ENCODE peak calls at places on chromosomes 1 and 21, in nine cellular contexts. One of them, this sample, is unnamed.
A peak's percentile ranks its signal among the peaks of the same experiment; 100 is the strongest.

GRCh38 chr21:24225432-24225831 is 1381.8 kb downstream of the MRPL39 start:
- DNase-seq in Peyer's patch: no peak
- DNase-seq in GM12878: no peak
- DNase-seq in A549: no peak
- DNase-seq in tibial nerve: no peak
- DNase-seq in mammary epithelial cell: no peak
- DNase-seq in heart right ventricle: no peak
- DNase-seq in prostate gland: no peak
- DNase-seq in IMR-90: peak; percentile 87
- DNase-seq in this sample: no peak

GRCh38 chr21:39630827-39631226 is 18.1 kb downstream of the B3GALT5 start:
- DNase-seq in mammary epithelial cell: no peak
- DNase-seq in prostate gland: no peak
- DNase-seq in GM12878: no peak
- DNase-seq in Peyer's patch: no peak
- DNase-seq in heart right ventricle: no peak
- DNase-seq in A549: peak; percentile 26
- DNase-seq in tibial nerve: no peak
- DNase-seq in IMR-90: peak; percentile 3
- DNase-seq in this sample: no peak

GRCh38 chr1:66532798-66533783 is 862 bp upstream of the SGIP1 start:
- DNase-seq in IMR-90: peak; percentile 98
- DNase-seq in Peyer's patch: no peak
- DNase-seq in A549: no peak
- DNase-seq in GM12878: no peak
- DNase-seq in mammary epithelial cell: no peak
- DNase-seq in tibial nerve: no peak
- DNase-seq in prostate gland: no peak
- DNase-seq in heart right ventricle: peak; percentile 50
- DNase-seq in this sample: peak; percentile 8

GRCh38 chr1:199010933-199011332 is 372.1 kb downstream of the PTPRC start:
- DNase-seq in Peyer's patch: no peak
- DNase-seq in heart right ventricle: no peak
- DNase-seq in GM12878: no peak
- DNase-seq in IMR-90: peak; percentile 75
- DNase-seq in prostate gland: no peak
- DNase-seq in tibial nerve: no peak
- DNase-seq in A549: no peak
- DNase-seq in mammary epithelial cell: peak; percentile 44
- DNase-seq in this sample: no peak

GRCh38 chr1:26378088-26378878 is 5.7 kb upstream of the ZNF683 start:
- DNase-seq in mammary epithelial cell: peak; percentile 87
- DNase-seq in IMR-90: peak; percentile 98
- DNase-seq in heart right ventricle: no peak
- DNase-seq in prostate gland: no peak
- DNase-seq in A549: peak; percentile 74
- DNase-seq in tibial nerve: no peak
- DNase-seq in Peyer's patch: peak; percentile 84
- DNase-seq in GM12878: peak; percentile 73
- DNase-seq in this sample: peak; percentile 76

GRCh38 chr1:28756846-28757245 is 20.1 kb downstream of the YTHDF2 start:
- DNase-seq in heart right ventricle: no peak
- DNase-seq in Peyer's patch: no peak
- DNase-seq in GM12878: no peak
- DNase-seq in mammary epithelial cell: no peak
- DNase-seq in A549: no peak
- DNase-seq in prostate gland: no peak
- DNase-seq in IMR-90: no peak
- DNase-seq in tibial nerve: no peak
- DNase-seq in this sample: no peak

GRCh38 chr1:36570016-36570415 is 87.3 kb upstream of the CSF3R start:
- DNase-seq in IMR-90: no peak
- DNase-seq in A549: no peak
- DNase-seq in prostate gland: no peak
- DNase-seq in tibial nerve: no peak
- DNase-seq in mammary epithelial cell: no peak
- DNase-seq in GM12878: no peak
- DNase-seq in heart right ventricle: no peak
- DNase-seq in Peyer's patch: no peak
- DNase-seq in this sample: no peak

GRCh38 chr21:41861987-41862386 is 17.2 kb downstream of the PRDM15 start:
- DNase-seq in prostate gland: no peak
- DNase-seq in heart right ventricle: no peak
- DNase-seq in IMR-90: no peak
- DNase-seq in A549: no peak
- DNase-seq in tibial nerve: no peak
- DNase-seq in Peyer's patch: peak; percentile 44
- DNase-seq in GM12878: no peak
- DNase-seq in mammary epithelial cell: no peak
- DNase-seq in this sample: no peak

GRCh38 chr1:204961765-204962419 is 81.1 kb upstream of the CNTN2 start:
- DNase-seq in tibial nerve: no peak
- DNase-seq in mammary epithelial cell: no peak
- DNase-seq in A549: no peak
- DNase-seq in IMR-90: no peak
- DNase-seq in GM12878: no peak
- DNase-seq in Peyer's patch: no peak
- DNase-seq in heart right ventricle: no peak
- DNase-seq in prostate gland: no peak
- DNase-seq in this sample: no peak

GRCh38 chr1:175390081-175390481 is 197.5 kb upstream of the KIAA0040 start:
- DNase-seq in GM12878: peak; percentile 21
- DNase-seq in IMR-90: no peak
- DNase-seq in mammary epithelial cell: no peak
- DNase-seq in A549: no peak
- DNase-seq in heart right ventricle: no peak
- DNase-seq in prostate gland: no peak
- DNase-seq in tibial nerve: no peak
- DNase-seq in Peyer's patch: no peak
- DNase-seq in this sample: no peak

GRCh38 chr1:84509029-84509428 is 2.6 kb upstream of the GNG5 start:
- DNase-seq in Peyer's patch: no peak
- DNase-seq in A549: no peak
- DNase-seq in IMR-90: no peak
- DNase-seq in mammary epithelial cell: no peak
- DNase-seq in GM12878: no peak
- DNase-seq in prostate gland: no peak
- DNase-seq in heart right ventricle: no peak
- DNase-seq in tibial nerve: no peak
- DNase-seq in this sample: no peak

GRCh38 chr1:30126839-30127238 is 596.5 kb downstream of the MATN1 start:
- DNase-seq in IMR-90: no peak
- DNase-seq in prostate gland: no peak
- DNase-seq in Peyer's patch: no peak
- DNase-seq in heart right ventricle: no peak
- DNase-seq in GM12878: no peak
- DNase-seq in A549: no peak
- DNase-seq in mammary epithelial cell: no peak
- DNase-seq in tibial nerve: no peak
- DNase-seq in this sample: no peak

GRCh38 chr1:77400781-77401180 is 119.0 kb downstream of the AK5 start:
- DNase-seq in GM12878: no peak
- DNase-seq in heart right ventricle: no peak
- DNase-seq in A549: no peak
- DNase-seq in mammary epithelial cell: no peak
- DNase-seq in prostate gland: no peak
- DNase-seq in tibial nerve: no peak
- DNase-seq in Peyer's patch: no peak
- DNase-seq in IMR-90: peak; percentile 13
- DNase-seq in this sample: no peak

GRCh38 chr1:64598100-64598571 is 128.2 kb downstream of the CACHD1 start:
- DNase-seq in mammary epithelial cell: peak; percentile 75
- DNase-seq in A549: peak; percentile 41
- DNase-seq in Peyer's patch: no peak
- DNase-seq in prostate gland: no peak
- DNase-seq in GM12878: no peak
- DNase-seq in tibial nerve: no peak
- DNase-seq in heart right ventricle: no peak
- DNase-seq in IMR-90: peak; percentile 73
- DNase-seq in this sample: no peak
- H3K27ac ChIP-seq in mammary epithelial cell: peak overlapping the region; percentile 33
- H3K27ac ChIP-seq in A549: peak overlapping the region; percentile 31
- H3K27ac ChIP-seq in Peyer's patch: no peak overlapping the region
- H3K27ac ChIP-seq in prostate gland: no peak overlapping the region
- H3K27ac ChIP-seq in GM12878: no peak overlapping the region
- H3K27ac ChIP-seq in tibial nerve: no peak overlapping the region
- H3K27ac ChIP-seq in heart right ventricle: no peak overlapping the region
- H3K27ac ChIP-seq in IMR-90: peak overlapping the region; percentile 43
- H3K27ac ChIP-seq in this sample: no peak overlapping the region

GRCh38 chr1:174274452-174274851 is 115.1 kb downstream of the RABGAP1L start:
- DNase-seq in mammary epithelial cell: no peak
- DNase-seq in heart right ventricle: no peak
- DNase-seq in tibial nerve: no peak
- DNase-seq in IMR-90: peak; percentile 70
- DNase-seq in A549: no peak
- DNase-seq in Peyer's patch: no peak
- DNase-seq in GM12878: no peak
- DNase-seq in prostate gland: no peak
- DNase-seq in this sample: no peak

GRCh38 chr1:174276087-174276486 is 116.8 kb downstream of the RABGAP1L start:
- DNase-seq in IMR-90: no peak
- DNase-seq in Peyer's patch: no peak
- DNase-seq in mammary epithelial cell: no peak
- DNase-seq in tibial nerve: no peak
- DNase-seq in heart right ventricle: no peak
- DNase-seq in GM12878: peak; percentile 19
- DNase-seq in prostate gland: no peak
- DNase-seq in A549: no peak
- DNase-seq in this sample: no peak

GRCh38 chr1:174273190-174273589 is 113.9 kb downstream of the RABGAP1L start:
- DNase-seq in GM12878: no peak
- DNase-seq in IMR-90: no peak
- DNase-seq in A549: no peak
- DNase-seq in tibial nerve: no peak
- DNase-seq in Peyer's patch: no peak
- DNase-seq in mammary epithelial cell: no peak
- DNase-seq in prostate gland: no peak
- DNase-seq in heart right ventricle: no peak
- DNase-seq in this sample: no peak

GRCh38 chr1:174273766-174274165 is 114.4 kb downstream of the RABGAP1L start:
- DNase-seq in Peyer's patch: no peak
- DNase-seq in prostate gland: no peak
- DNase-seq in GM12878: no peak
- DNase-seq in IMR-90: no peak
- DNase-seq in heart right ventricle: no peak
- DNase-seq in mammary epithelial cell: no peak
- DNase-seq in A549: no peak
- DNase-seq in tibial nerve: no peak
- DNase-seq in this sample: no peak

GRCh38 chr1:174274884-174275283 is 115.6 kb downstream of the RABGAP1L start:
- DNase-seq in prostate gland: no peak
- DNase-seq in mammary epithelial cell: no peak
- DNase-seq in GM12878: no peak
- DNase-seq in Peyer's patch: no peak
- DNase-seq in heart right ventricle: no peak
- DNase-seq in IMR-90: peak; percentile 1
- DNase-seq in tibial nerve: no peak
- DNase-seq in A549: no peak
- DNase-seq in this sample: no peak
- H3K4me1 ChIP-seq in prostate gland: no peaks in the 10 kb centered on the region
- H3K4me1 ChIP-seq in mammary epithelial cell: no peaks in the 10 kb centered on the region
- H3K4me1 ChIP-seq in GM12878: peaks cover 7% of the 10 kb centered on the region
- H3K4me1 ChIP-seq in Peyer's patch: no peaks in the 10 kb centered on the region
- H3K4me1 ChIP-seq in heart right ventricle: no peaks in the 10 kb centered on the region
- H3K4me1 ChIP-seq in IMR-90: no peaks in the 10 kb centered on the region
- H3K4me1 ChIP-seq in tibial nerve: no peaks in the 10 kb centered on the region
- H3K4me1 ChIP-seq in A549: no peaks in the 10 kb centered on the region
- H3K4me1 ChIP-seq in this sample: no peaks in the 10 kb centered on the region

DNA sequence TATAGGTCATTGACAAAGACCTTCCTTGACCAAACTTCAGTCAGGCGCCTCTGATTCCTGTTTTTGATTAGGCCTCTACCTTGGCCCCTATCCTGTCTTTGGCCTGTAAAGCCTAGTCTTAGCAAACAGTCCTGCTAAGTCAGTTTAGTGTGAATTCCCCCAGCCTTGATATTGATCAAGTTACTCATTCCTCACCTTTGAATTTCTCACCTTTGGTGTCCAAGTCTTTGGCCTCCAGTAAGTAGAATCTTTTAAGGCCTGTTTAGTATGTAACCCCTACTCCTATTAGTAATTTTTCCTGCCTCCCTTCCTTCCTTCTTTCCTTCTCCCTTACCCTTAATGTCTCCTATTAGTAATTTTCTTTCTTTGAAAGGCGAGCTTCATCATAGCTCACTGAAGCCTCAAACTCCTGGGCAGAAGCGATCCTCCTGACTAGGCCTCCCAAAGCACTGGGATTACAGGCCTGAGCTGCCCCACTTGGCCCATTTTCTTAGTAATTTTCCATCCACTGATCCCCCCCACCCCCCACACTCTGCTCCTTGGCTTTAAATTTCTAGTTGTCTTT is 13.0 kb upstream of the ZNF692 start:
- DNase-seq in heart right ventricle: no peak
- DNase-seq in IMR-90: no peak
- DNase-seq in prostate gland: no peak
- DNase-seq in GM12878: no peak
- DNase-seq in tibial nerve: no peak
- DNase-seq in mammary epithelial cell: no peak
- DNase-seq in A549: no peak
- DNase-seq in Peyer's patch: no peak
- DNase-seq in this sample: no peak
- H3K4me3 ChIP-seq in heart right ventricle: no peak overlapping the region
- H3K4me3 ChIP-seq in IMR-90: peak overlapping the region; percentile 31
- H3K4me3 ChIP-seq in prostate gland: no peak overlapping the region
- H3K4me3 ChIP-seq in GM12878: no peak overlapping the region
- H3K4me3 ChIP-seq in tibial nerve: no peak overlapping the region
- H3K4me3 ChIP-seq in mammary epithelial cell: peak overlapping the region; percentile 55
- H3K4me3 ChIP-seq in A549: peak overlapping the region; percentile 54
- H3K4me3 ChIP-seq in Peyer's patch: no peak overlapping the region
- H3K4me3 ChIP-seq in this sample: no peak overlapping the region

GRCh38 chr1:241715956-241716355 is 63.9 kb downstream of the WDR64 start:
- DNase-seq in IMR-90: no peak
- DNase-seq in heart right ventricle: no peak
- DNase-seq in Peyer's patch: no peak
- DNase-seq in mammary epithelial cell: no peak
- DNase-seq in prostate gland: no peak
- DNase-seq in tibial nerve: no peak
- DNase-seq in GM12878: no peak
- DNase-seq in A549: no peak
- DNase-seq in this sample: no peak

GRCh38 chr1:241715435-241715834 is 63.4 kb downstream of the WDR64 start:
- DNase-seq in GM12878: no peak
- DNase-seq in A549: no peak
- DNase-seq in tibial nerve: no peak
- DNase-seq in IMR-90: no peak
- DNase-seq in heart right ventricle: no peak
- DNase-seq in Peyer's patch: no peak
- DNase-seq in prostate gland: no peak
- DNase-seq in mammary epithelial cell: no peak
- DNase-seq in this sample: no peak

GRCh38 chr1:241714321-241715218 is 62.5 kb downstream of the WDR64 start:
- DNase-seq in GM12878: no peak
- DNase-seq in Peyer's patch: no peak
- DNase-seq in IMR-90: no peak
- DNase-seq in A549: no peak
- DNase-seq in prostate gland: no peak
- DNase-seq in heart right ventricle: no peak
- DNase-seq in tibial nerve: no peak
- DNase-seq in mammary epithelial cell: no peak
- DNase-seq in this sample: no peak

GRCh38 chr1:241711326-241711725 is 59.2 kb downstream of the WDR64 start:
- DNase-seq in IMR-90: no peak
- DNase-seq in prostate gland: no peak
- DNase-seq in heart right ventricle: no peak
- DNase-seq in Peyer's patch: no peak
- DNase-seq in GM12878: no peak
- DNase-seq in mammary epithelial cell: no peak
- DNase-seq in tibial nerve: no peak
- DNase-seq in A549: no peak
- DNase-seq in this sample: no peak

GRCh38 chr1:241713316-241713715 is 61.2 kb downstream of the WDR64 start:
- DNase-seq in GM12878: no peak
- DNase-seq in mammary epithelial cell: no peak
- DNase-seq in IMR-90: no peak
- DNase-seq in Peyer's patch: no peak
- DNase-seq in prostate gland: no peak
- DNase-seq in A549: no peak
- DNase-seq in tibial nerve: no peak
- DNase-seq in heart right ventricle: no peak
- DNase-seq in this sample: no peak
- H3K27ac ChIP-seq in GM12878: no peak overlapping the region
- H3K27ac ChIP-seq in mammary epithelial cell: no peak overlapping the region
- H3K27ac ChIP-seq in IMR-90: no peak overlapping the region
- H3K27ac ChIP-seq in Peyer's patch: no peak overlapping the region
- H3K27ac ChIP-seq in prostate gland: no peak overlapping the region
- H3K27ac ChIP-seq in A549: no peak overlapping the region
- H3K27ac ChIP-seq in tibial nerve: no peak overlapping the region
- H3K27ac ChIP-seq in heart right ventricle: no peak overlapping the region
- H3K27ac ChIP-seq in this sample: no peak overlapping the region